ENCODE peak calls at places on chromosomes 11 and 22, in six cellular contexts. F is transverse colon, E is uterus, J is Peyer's patch, N is heart left ventricle, D is A549. I is an unnamed sample.

GRCh38 chr11:69834811-69835800 is 15.9 kb upstream of the FGF3 start:
- DNase-seq in F (no peak), E (no peak), J (peak; percentile 29), N (peak; percentile 11), D (no peak), I (no peak)

GRCh38 chr11:67438121-67438902 is 830 bp upstream of the PTPRCAP start:
- DNase-seq in F (peak; percentile 76), E (no peak), J (peak; percentile 89), N (no peak), D (no peak), I (no peak)

GRCh38 chr11:59550842-59551650 is 39.7 kb downstream of the OR4D9 start:
- DNase-seq in F (peak; percentile 76), E (peak; percentile 90), J (peak; percentile 84), N (peak; percentile 74), D (no peak), I (no peak)

GRCh38 chr11:93031386-93031785 is 61.9 kb downstream of the MTNR1B start:
- DNase-seq in F (no peak), E (no peak), J (no peak), N (no peak), D (no peak), I (no peak)

GRCh38 chr11:13210424-13210823 is 67.2 kb upstream of the BMAL1 start:
- DNase-seq in F (peak; percentile 67), E (peak; percentile 56), J (peak; percentile 82), N (no peak), D (peak; percentile 72), I (no peak)

GRCh38 chr11:112320668-112321067 is 60.0 kb upstream of the PLET1 start:
- DNase-seq in F (peak; percentile 68), E (peak; percentile 32), J (peak; percentile 65), N (peak; percentile 78), D (no peak), I (peak; percentile 79)

GRCh38 chr11:69449320-69450063 is 32.0 kb upstream of the LINC01488 start:
- DNase-seq in F (no peak), E (peak; percentile 65), J (peak; percentile 55), N (peak; percentile 90), D (no peak), I (no peak)

GRCh38 chr11:47325271-47326041 is 27.0 kb downstream of the MYBPC3 start:
- DNase-seq in F (no peak), E (no peak), J (peak; percentile 40), N (no peak), D (no peak), I (no peak)

GRCh38 chr11:92739020-92739419 is 230.4 kb upstream of the MTNR1B start:
- DNase-seq in F (no peak), E (no peak), J (no peak), N (no peak), D (no peak), I (no peak)

GRCh38 chr22:35335468-35335867 is 35.8 kb downstream of the TOM1 start:
- DNase-seq in F (no peak), E (no peak), J (no peak), N (no peak), D (no peak), I (no peak)
- H3K27ac ChIP-seq in F (no peak overlapping the region), E (no peak overlapping the region), J (no peak overlapping the region), N (peak overlapping the region; percentile 57), D (no peak overlapping the region), I (no peak overlapping the region)

DNA sequence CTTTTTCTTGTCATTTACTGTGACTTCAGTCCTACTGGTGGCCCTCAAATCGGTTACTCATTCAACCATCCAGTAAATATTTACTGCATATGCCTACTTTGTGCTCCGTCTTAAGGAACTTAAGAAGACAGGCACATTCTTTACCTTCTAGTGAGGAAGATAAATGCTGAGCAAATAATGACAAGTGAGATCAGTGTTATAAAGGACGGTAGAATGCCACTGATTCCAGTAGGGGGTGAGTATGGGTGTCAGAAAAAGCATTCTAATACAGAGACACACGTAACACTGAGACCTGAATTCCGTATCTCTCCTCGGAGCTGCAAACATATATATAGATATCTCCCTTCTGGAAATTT is 1.6 kb downstream of the ANKRD42 start:
- DNase-seq in F (no peak), E (no peak), J (no peak), N (no peak), D (peak; percentile 28), I (no peak)
- H3K4me3 ChIP-seq in F (no peak overlapping the region), E (peak overlapping the region; percentile 68), J (peak overlapping the region; percentile 69), N (peak overlapping the region; percentile 88), D (peak overlapping the region; percentile 73), I (peak overlapping the region; percentile 88)

DNA sequence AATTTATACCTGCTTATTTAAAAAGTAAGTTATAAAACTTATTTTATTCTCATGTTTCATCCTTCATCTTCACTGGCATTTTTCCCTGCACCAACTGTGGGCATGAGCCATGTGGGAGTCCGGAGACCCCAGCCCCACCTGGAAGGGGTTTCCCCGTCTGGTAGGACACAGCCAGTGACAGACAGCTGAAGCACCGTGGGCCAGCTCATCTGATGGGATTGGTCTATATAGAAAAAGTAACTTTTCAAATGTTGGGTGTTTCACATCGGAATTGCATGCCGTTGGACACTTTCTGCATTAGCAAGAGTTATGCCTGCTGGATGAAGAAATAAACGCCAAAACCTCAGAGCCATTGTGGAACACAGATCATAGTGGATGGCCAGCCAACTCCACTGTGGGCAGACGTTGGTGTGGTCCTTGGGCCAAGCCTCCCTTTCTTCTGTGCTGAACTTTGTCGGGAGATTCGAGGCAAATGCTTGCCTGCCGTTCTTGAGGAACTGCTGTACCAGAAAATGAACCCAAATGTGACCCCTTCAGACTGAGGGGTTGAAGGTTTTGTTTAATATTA is 1329.3 kb downstream of the TBC1D22A start:
- DNase-seq in F (no peak), E (no peak), J (peak; percentile 29), N (no peak), D (no peak), I (no peak)
- TF ChIP-seq POLR2A in F (no peak), E (no peak), J (no peak), N (no peak), D (no peak), I (no peak)

DNA sequence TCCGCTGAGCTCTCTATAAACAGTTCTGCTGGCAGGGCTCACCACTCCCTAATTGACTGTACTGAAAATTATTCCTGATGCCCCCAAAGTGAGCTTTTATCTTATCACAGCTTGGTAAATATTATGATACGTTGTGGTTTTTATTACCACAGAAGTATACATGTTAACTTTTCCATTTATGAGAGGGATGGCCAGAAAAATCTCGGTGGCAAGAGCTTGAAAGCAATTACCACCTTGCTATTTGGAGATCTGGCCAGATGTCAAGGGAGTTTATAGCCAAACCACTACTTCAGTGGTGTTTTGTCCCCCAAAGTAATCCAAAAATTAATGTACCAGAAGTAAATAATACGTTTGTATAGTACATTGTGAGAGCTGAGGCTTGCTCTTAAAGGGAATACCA is 75.4 kb upstream of the RCN1 start:
- DNase-seq in F (no peak), E (no peak), J (no peak), N (no peak), D (no peak), I (no peak)
- H3K27ac ChIP-seq in F (no peak overlapping the region), E (no peak overlapping the region), J (no peak overlapping the region), N (no peak overlapping the region), D (no peak overlapping the region), I (no peak overlapping the region)

GRCh38 chr11:108453207-108453835 is 14.0 kb downstream of the C11orf65 start:
- DNase-seq in F (no peak), E (no peak), J (no peak), N (no peak), D (no peak), I (no peak)
- H3K4me3 ChIP-seq in F (no peak overlapping the region), E (no peak overlapping the region), J (no peak overlapping the region), N (no peak overlapping the region), D (no peak overlapping the region), I (no peak overlapping the region)

GRCh38 chr11:33692013-33692504 is 8.6 kb downstream of the C11orf91 start:
- DNase-seq in F (peak; percentile 59), E (peak; percentile 82), J (peak; percentile 63), N (no peak), D (peak; percentile 69), I (no peak)
- TF ChIP-seq POLR2A in F (peak; percentile 34), E (peak; percentile 28), J (no peak), N (peak; percentile 9), D (no peak), I (no peak)

DNA sequence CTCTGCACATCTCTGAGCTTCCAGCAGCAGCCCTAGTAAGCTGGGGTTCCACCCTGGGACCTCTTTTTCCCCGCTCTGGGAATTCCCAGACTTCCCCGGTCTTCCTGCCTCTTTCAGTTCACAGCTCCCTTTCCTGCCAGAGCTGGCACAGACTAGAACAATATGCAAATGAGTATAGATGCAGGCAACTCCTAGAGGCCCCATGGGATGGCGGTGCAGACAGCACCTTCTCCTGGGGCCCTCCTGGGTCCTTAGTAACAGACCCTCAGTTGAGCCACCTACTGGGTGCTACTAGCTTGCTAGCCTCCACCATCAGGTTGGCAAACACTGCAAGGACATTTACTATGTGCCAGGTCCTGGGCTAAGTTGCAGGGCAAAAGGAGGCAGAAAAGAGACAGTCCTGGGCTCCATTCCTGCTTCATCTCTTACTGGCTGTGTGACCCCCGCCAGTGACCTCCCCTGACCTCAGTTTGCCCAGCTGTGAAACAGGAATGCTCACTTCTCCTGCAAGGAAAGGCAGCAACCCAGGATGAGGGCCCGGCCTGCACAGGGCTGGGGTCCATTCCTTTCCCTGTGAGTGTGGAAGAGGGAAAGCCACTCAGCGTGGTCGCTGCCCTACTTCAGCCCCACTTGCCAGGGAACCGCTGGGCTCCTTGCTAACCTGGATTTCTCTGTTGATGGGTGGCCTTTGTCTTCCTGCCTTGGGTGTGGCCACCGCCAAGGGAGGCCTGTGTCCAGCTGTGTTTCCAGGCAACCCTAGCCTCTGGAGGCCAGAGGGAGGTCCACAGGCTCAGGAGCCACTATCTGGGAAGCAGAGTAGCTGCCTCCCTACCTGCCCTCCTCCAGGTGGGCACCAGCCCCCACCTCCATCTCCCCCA is 7.3 kb downstream of the RELT start:
- DNase-seq in F (peak; percentile 27), E (no peak), J (no peak), N (no peak), D (no peak), I (no peak)
- H3K27ac ChIP-seq in F (peak overlapping the region; percentile 58), E (no peak overlapping the region), J (peak overlapping the region; percentile 78), N (no peak overlapping the region), D (no peak overlapping the region), I (no peak overlapping the region)

GRCh38 chr11:199004-199581 is 6.2 kb downstream of the SCGB1C1 start:
- DNase-seq in F (peak; percentile 6), E (no peak), J (peak; percentile 41), N (peak; percentile 50), D (no peak), I (peak; percentile 67)

GRCh38 chr11:197741-198235 is 4.9 kb downstream of the SCGB1C1 start:
- DNase-seq in F (no peak), E (no peak), J (peak; percentile 45), N (peak; percentile 56), D (no peak), I (peak; percentile 79)

GRCh38 chr11:198236-198806 is 5.4 kb downstream of the SCGB1C1 start:
- DNase-seq in F (peak; percentile 7), E (no peak), J (peak; percentile 40), N (peak; percentile 58), D (no peak), I (peak; percentile 64)

GRCh38 chr11:200224-201003 is 6.8 kb downstream of the BET1L start:
- DNase-seq in F (peak; percentile 4), E (no peak), J (peak; percentile 39), N (no peak), D (no peak), I (peak; percentile 84)

DNA sequence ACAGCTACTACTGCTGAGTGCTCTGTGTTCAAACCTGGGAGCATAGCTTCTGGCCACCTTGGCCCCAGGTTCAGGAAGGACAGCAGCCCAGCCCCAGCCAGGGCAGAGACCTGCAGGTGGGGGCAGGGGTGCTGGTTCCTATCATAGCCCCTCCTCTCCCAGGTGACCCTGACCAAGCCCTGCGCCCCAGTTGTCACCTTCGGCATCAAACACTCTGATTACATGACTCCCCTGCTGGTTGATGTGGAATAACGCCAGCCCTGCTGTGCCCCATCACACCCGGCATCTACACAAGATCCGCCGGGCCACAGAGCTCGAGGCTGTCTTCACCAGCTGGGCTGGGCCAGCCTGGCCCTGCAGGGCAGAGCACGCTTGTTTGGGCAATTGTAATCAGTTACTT is 6.9 kb downstream of the SCGB1C1 start:
- DNase-seq in F (peak; percentile 7), E (no peak), J (peak; percentile 45), N (no peak), D (no peak), I (no peak)
- H3K4me3 ChIP-seq in F (no peak overlapping the region), E (no peak overlapping the region), J (no peak overlapping the region), N (no peak overlapping the region), D (no peak overlapping the region), I (no peak overlapping the region)

I was measured in vagina.